ENCODE peak calls at places on chromosomes 1 and 21, in nine cellular contexts. G is EL, R is glutamatergic neuron, Z is AG08395, E is RPMI7951, C is smooth muscle cell of the brain vasculature, F is endothelial cell, D is H54, B is GM10248. N is an unnamed sample.

GRCh38 chr1:29836626-29837305 is 600.4 kb downstream of the PTPRU start:
- DNase-seq in G (no peak), Z (no peak), D (no peak), B (no peak), R (no peak), F (no peak), C (no peak), E (no peak), N (no peak)

GRCh38 chr21:14956826-14957225 is 108.0 kb downstream of the NRIP1 start:
- DNase-seq in E (no peak), F (no peak), B (no peak), C (no peak), R (no peak), D (no peak), Z (peak), G (peak), N (no peak)

GRCh38 chr1:92587445-92587844 is 100.7 kb upstream of the GFI1 start:
- DNase-seq in E (no peak), D (no peak), G (no peak), R (no peak), B (peak), Z (no peak), F (no peak), C (no peak), N (no peak)

GRCh38 chr1:51484591-51484990 is 34.5 kb downstream of the EPS15 start:
- DNase-seq in R (no peak), F (no peak), B (no peak), E (no peak), D (no peak), Z (no peak), G (peak), C (no peak), N (no peak)

GRCh38 chr1:225962440-225962975 is 21.5 kb upstream of the LEFTY2 start:
- DNase-seq in R (peak), C (no peak), B (peak), G (no peak), F (peak), D (no peak), Z (no peak), E (peak), N (no peak)

GRCh38 chr1:113875714-113876113 is 4.2 kb upstream of the PTPN22 start:
- DNase-seq in F (no peak), C (no peak), E (no peak), G (no peak), D (no peak), B (no peak), R (no peak), Z (no peak), N (no peak)

GRCh38 chr1:29532285-29532684 is 296.0 kb downstream of the PTPRU start:
- DNase-seq in B (no peak), Z (no peak), E (no peak), F (no peak), G (no peak), C (no peak), R (no peak), D (no peak), N (no peak)

GRCh38 chr1:15538750-15539149 is 12.1 kb downstream of the DNAJC16 start:
- DNase-seq in F (no peak), D (no peak), Z (no peak), C (no peak), R (no peak), B (no peak), G (no peak), E (no peak), N (no peak)

GRCh38 chr1:61842863-61843514 is 100.7 kb downstream of the PATJ start:
- DNase-seq in G (peak), C (no peak), E (peak), F (peak), D (no peak), R (no peak), B (no peak), Z (no peak), N (no peak)

GRCh38 chr1:232884262-232884661 is 66.1 kb upstream of the NTPCR start:
- DNase-seq in Z (peak), B (no peak), C (no peak), G (peak), D (no peak), R (no peak), E (peak), F (no peak), N (no peak)

GRCh38 chr21:36747815-36748381 is 49.0 kb downstream of the SIM2 start:
- DNase-seq in G (peak), F (peak), D (peak), C (no peak), E (no peak), Z (peak), R (peak), B (peak), N (no peak)

GRCh38 chr1:37392051-37392450 is 82.3 kb upstream of the ZC3H12A start:
- DNase-seq in R (no peak), E (no peak), F (no peak), G (no peak), D (no peak), C (no peak), B (no peak), Z (no peak), N (no peak)

GRCh38 chr1:110341146-110341871 is 2.1 kb downstream of the RBM15 start:
- DNase-seq in F (no peak), G (no peak), E (no peak), Z (no peak), R (no peak), B (no peak), D (no peak), C (no peak), N (no peak)

GRCh38 chr1:244970236-244970652 is 105.9 kb upstream of the HNRNPU start:
- DNase-seq in G (peak), F (peak), D (peak), C (no peak), B (peak), E (peak), R (no peak), Z (peak), N (peak)

GRCh38 chr1:216183007-216183406 is 240.2 kb downstream of the USH2A start:
- DNase-seq in G (peak), Z (no peak), R (no peak), B (no peak), D (no peak), E (peak), F (no peak), C (no peak), N (no peak)

GRCh38 chr1:94769551-94769950 is 50.6 kb upstream of the SLC44A3 start:
- DNase-seq in G (no peak), D (no peak), Z (no peak), F (no peak), B (no peak), R (no peak), E (no peak), C (no peak), N (no peak)

GRCh38 chr21:46624050-46624449 is 11.4 kb upstream of the PRMT2 start:
- DNase-seq in D (no peak), C (no peak), G (no peak), Z (no peak), F (no peak), R (no peak), E (no peak), B (no peak), N (no peak)

GRCh38 chr1:214989341-214989740 is 93.2 kb upstream of the KCNK2 start:
- DNase-seq in C (no peak), B (no peak), G (peak), D (no peak), E (peak), R (no peak), F (no peak), Z (peak), N (no peak)

GRCh38 chr1:182069028-182069466 is 7.5 kb upstream of the ZNF648 start:
- DNase-seq in Z (peak), D (peak), E (peak), B (peak), F (peak), G (peak), R (peak), C (no peak), N (no peak)

GRCh38 chr1:203299180-203299579 is 6.1 kb upstream of the BTG2 start:
- DNase-seq in G (no peak), D (no peak), B (no peak), F (no peak), R (no peak), Z (no peak), E (no peak), C (no peak), N (no peak)

GRCh38 chr1:183633676-183634343 is 1.8 kb downstream of the ARPC5 start:
- DNase-seq in R (no peak), E (peak), B (peak), C (peak), Z (peak), G (peak), F (no peak), D (peak), N (no peak)

GRCh38 chr1:3819626-3820245 is 23.4 kb upstream of the LRRC47 start:
- DNase-seq in E (no peak), B (no peak), D (no peak), G (no peak), Z (no peak), C (no peak), F (no peak), R (no peak), N (no peak)

GRCh38 chr21:46060596-46061061 is 37.3 kb upstream of the COL6A2 start:
- DNase-seq in G (peak), C (peak), E (peak), D (peak), F (no peak), Z (peak), B (no peak), R (no peak), N (no peak)

GRCh38 chr1:41021526-41022308 is at the start of gene SLFNL1:
- DNase-seq in C (no peak), D (no peak), E (no peak), G (peak), R (peak), F (no peak), Z (no peak), B (no peak), N (no peak)